ENCODE peak calls at places on chromosomes 1 and 21, in eight cellular contexts. One of them, this sample, is unnamed.
A peak's percentile ranks its signal among the peaks of the same experiment; 100 is the strongest.

GRCh38 chr1:91124290-91124975 is 102.6 kb upstream of the ZNF644 start:
- DNase-seq in fibroblast of lung: no peak
- DNase-seq in GM12892: no peak
- DNase-seq in ovary: no peak
- DNase-seq in NAMALWA: no peak
- DNase-seq in activated naive CD8-positive, alpha-beta T cell treated with anti-CD3 and anti-CD28 coated beads for 36 hours: no peak
- DNase-seq in NCI-H446: no peak
- DNase-seq in activated CD4-positive, alpha-beta T cell treated with anti-CD3 and anti-CD28 coated beads for 4 hours: no peak
- DNase-seq in this sample: no peak

GRCh38 chr1:26696645-26697440 is 1.0 kb downstream of the ARID1A start:
- DNase-seq in fibroblast of lung: no peak
- DNase-seq in GM12892: peak; percentile 31
- DNase-seq in ovary: peak; percentile 30
- DNase-seq in NAMALWA: peak; percentile 57
- DNase-seq in activated naive CD8-positive, alpha-beta T cell treated with anti-CD3 and anti-CD28 coated beads for 36 hours: peak; percentile 78
- DNase-seq in NCI-H446: peak; percentile 41
- DNase-seq in activated CD4-positive, alpha-beta T cell treated with anti-CD3 and anti-CD28 coated beads for 4 hours: peak; percentile 81
- DNase-seq in this sample: no peak

GRCh38 chr21:42513985-42514882 is 582 bp downstream of the SLC37A1 start:
- DNase-seq in fibroblast of lung: no peak
- DNase-seq in GM12892: peak; percentile 70
- DNase-seq in ovary: no peak
- DNase-seq in NAMALWA: peak; percentile 61
- DNase-seq in activated naive CD8-positive, alpha-beta T cell treated with anti-CD3 and anti-CD28 coated beads for 36 hours: peak; percentile 76
- DNase-seq in NCI-H446: no peak
- DNase-seq in activated CD4-positive, alpha-beta T cell treated with anti-CD3 and anti-CD28 coated beads for 4 hours: peak; percentile 70
- DNase-seq in this sample: no peak

GRCh38 chr1:161082996-161083742 is 6.2 kb downstream of the NECTIN4 start:
- DNase-seq in fibroblast of lung: peak; percentile 96
- DNase-seq in GM12892: no peak
- DNase-seq in ovary: peak; percentile 17
- DNase-seq in NAMALWA: no peak
- DNase-seq in activated naive CD8-positive, alpha-beta T cell treated with anti-CD3 and anti-CD28 coated beads for 36 hours: no peak
- DNase-seq in NCI-H446: no peak
- DNase-seq in activated CD4-positive, alpha-beta T cell treated with anti-CD3 and anti-CD28 coated beads for 4 hours: no peak
- DNase-seq in this sample: no peak

GRCh38 chr1:114458208-114458777 is 52.7 kb downstream of the TRIM33 start:
- DNase-seq in fibroblast of lung: peak; percentile 56
- DNase-seq in GM12892: no peak
- DNase-seq in ovary: no peak
- DNase-seq in NAMALWA: no peak
- DNase-seq in activated naive CD8-positive, alpha-beta T cell treated with anti-CD3 and anti-CD28 coated beads for 36 hours: no peak
- DNase-seq in NCI-H446: no peak
- DNase-seq in activated CD4-positive, alpha-beta T cell treated with anti-CD3 and anti-CD28 coated beads for 4 hours: no peak
- DNase-seq in this sample: no peak

GRCh38 chr1:66090863-66091457 is 298.3 kb downstream of the PDE4B start:
- DNase-seq in fibroblast of lung: no peak
- DNase-seq in GM12892: no peak
- DNase-seq in ovary: no peak
- DNase-seq in NAMALWA: peak; percentile 25
- DNase-seq in activated naive CD8-positive, alpha-beta T cell treated with anti-CD3 and anti-CD28 coated beads for 36 hours: no peak
- DNase-seq in NCI-H446: no peak
- DNase-seq in activated CD4-positive, alpha-beta T cell treated with anti-CD3 and anti-CD28 coated beads for 4 hours: no peak
- DNase-seq in this sample: no peak

GRCh38 chr1:237031480-237031879 is 10.5 kb upstream of the RYR2 start:
- DNase-seq in fibroblast of lung: no peak
- DNase-seq in GM12892: no peak
- DNase-seq in ovary: no peak
- DNase-seq in NAMALWA: no peak
- DNase-seq in activated naive CD8-positive, alpha-beta T cell treated with anti-CD3 and anti-CD28 coated beads for 36 hours: no peak
- DNase-seq in NCI-H446: no peak
- DNase-seq in activated CD4-positive, alpha-beta T cell treated with anti-CD3 and anti-CD28 coated beads for 4 hours: no peak
- DNase-seq in this sample: no peak

GRCh38 chr1:20266642-20267041 is 24.0 kb upstream of the VWA5B1 start:
- DNase-seq in fibroblast of lung: no peak
- DNase-seq in GM12892: no peak
- DNase-seq in ovary: no peak
- DNase-seq in NAMALWA: no peak
- DNase-seq in activated naive CD8-positive, alpha-beta T cell treated with anti-CD3 and anti-CD28 coated beads for 36 hours: no peak
- DNase-seq in NCI-H446: no peak
- DNase-seq in activated CD4-positive, alpha-beta T cell treated with anti-CD3 and anti-CD28 coated beads for 4 hours: no peak
- DNase-seq in this sample: no peak

GRCh38 chr1:21072721-21073120 is 104.0 kb downstream of the EIF4G3 start:
- DNase-seq in fibroblast of lung: peak; percentile 61
- DNase-seq in GM12892: no peak
- DNase-seq in ovary: no peak
- DNase-seq in NAMALWA: no peak
- DNase-seq in activated naive CD8-positive, alpha-beta T cell treated with anti-CD3 and anti-CD28 coated beads for 36 hours: no peak
- DNase-seq in NCI-H446: no peak
- DNase-seq in activated CD4-positive, alpha-beta T cell treated with anti-CD3 and anti-CD28 coated beads for 4 hours: no peak
- DNase-seq in this sample: no peak

GRCh38 chr1:235822685-235823084 is 44.0 kb downstream of the LYST start:
- DNase-seq in fibroblast of lung: peak; percentile 41
- DNase-seq in GM12892: no peak
- DNase-seq in ovary: no peak
- DNase-seq in NAMALWA: no peak
- DNase-seq in activated naive CD8-positive, alpha-beta T cell treated with anti-CD3 and anti-CD28 coated beads for 36 hours: no peak
- DNase-seq in NCI-H446: no peak
- DNase-seq in activated CD4-positive, alpha-beta T cell treated with anti-CD3 and anti-CD28 coated beads for 4 hours: no peak
- DNase-seq in this sample: no peak

GRCh38 chr1:115665319-115665718 is 23.5 kb downstream of the VANGL1 start:
- DNase-seq in fibroblast of lung: no peak
- DNase-seq in GM12892: no peak
- DNase-seq in ovary: no peak
- DNase-seq in NAMALWA: no peak
- DNase-seq in activated naive CD8-positive, alpha-beta T cell treated with anti-CD3 and anti-CD28 coated beads for 36 hours: no peak
- DNase-seq in NCI-H446: no peak
- DNase-seq in activated CD4-positive, alpha-beta T cell treated with anti-CD3 and anti-CD28 coated beads for 4 hours: no peak
- DNase-seq in this sample: no peak

GRCh38 chr21:42991992-42992740 is 17.8 kb downstream of the PKNOX1 start:
- DNase-seq in fibroblast of lung: peak; percentile 95
- DNase-seq in GM12892: no peak
- DNase-seq in ovary: peak; percentile 82
- DNase-seq in NAMALWA: peak; percentile 64
- DNase-seq in activated naive CD8-positive, alpha-beta T cell treated with anti-CD3 and anti-CD28 coated beads for 36 hours: no peak
- DNase-seq in NCI-H446: no peak
- DNase-seq in activated CD4-positive, alpha-beta T cell treated with anti-CD3 and anti-CD28 coated beads for 4 hours: no peak
- DNase-seq in this sample: no peak

GRCh38 chr1:38029725-38030511 is 16.7 kb downstream of the POU3F1 start:
- DNase-seq in fibroblast of lung: peak; percentile 57
- DNase-seq in GM12892: peak; percentile 66
- DNase-seq in ovary: no peak
- DNase-seq in NAMALWA: no peak
- DNase-seq in activated naive CD8-positive, alpha-beta T cell treated with anti-CD3 and anti-CD28 coated beads for 36 hours: peak; percentile 81
- DNase-seq in NCI-H446: no peak
- DNase-seq in activated CD4-positive, alpha-beta T cell treated with anti-CD3 and anti-CD28 coated beads for 4 hours: peak; percentile 55
- DNase-seq in this sample: no peak

GRCh38 chr1:41399148-41399795 is 38.0 kb downstream of the FOXO6 start:
- DNase-seq in fibroblast of lung: no peak
- DNase-seq in GM12892: no peak
- DNase-seq in ovary: no peak
- DNase-seq in NAMALWA: no peak
- DNase-seq in activated naive CD8-positive, alpha-beta T cell treated with anti-CD3 and anti-CD28 coated beads for 36 hours: no peak
- DNase-seq in NCI-H446: peak; percentile 99
- DNase-seq in activated CD4-positive, alpha-beta T cell treated with anti-CD3 and anti-CD28 coated beads for 4 hours: no peak
- DNase-seq in this sample: no peak

GRCh38 chr21:34935868-34936267 is 113.2 kb downstream of the RUNX1 start:
- DNase-seq in fibroblast of lung: no peak
- DNase-seq in GM12892: no peak
- DNase-seq in ovary: no peak
- DNase-seq in NAMALWA: no peak
- DNase-seq in activated naive CD8-positive, alpha-beta T cell treated with anti-CD3 and anti-CD28 coated beads for 36 hours: no peak
- DNase-seq in NCI-H446: no peak
- DNase-seq in activated CD4-positive, alpha-beta T cell treated with anti-CD3 and anti-CD28 coated beads for 4 hours: peak; percentile 28
- DNase-seq in this sample: no peak